ENCODE peak calls at places on chromosomes 16 and 17, in five cellular contexts. One of them, this sample, is unnamed.

GRCh38 chr17:31807846-31808245 is 51.2 kb downstream of the COPRS start:
- DNase-seq in astrocyte of the spinal cord: no peak
- DNase-seq in heart right ventricle: no peak
- DNase-seq in transverse colon: no peak
- DNase-seq in ELF-1: no peak
- DNase-seq in this sample: no peak

GRCh38 chr17:41970901-41971331 is 4.3 kb downstream of the CNP start:
- DNase-seq in astrocyte of the spinal cord: no peak
- DNase-seq in transverse colon: no peak
- DNase-seq in heart right ventricle: no peak
- DNase-seq in ELF-1: no peak
- DNase-seq in this sample: no peak

GRCh38 chr16:4361033-4361943 is 10.2 kb upstream of the PAM16 start:
- DNase-seq in astrocyte of the spinal cord: no peak
- DNase-seq in ELF-1: no peak
- DNase-seq in heart right ventricle: peak; percentile 9
- DNase-seq in transverse colon: no peak
- DNase-seq in this sample: no peak

GRCh38 chr17:65324977-65325376 is 187.8 kb downstream of the RGS9 start:
- DNase-seq in transverse colon: no peak
- DNase-seq in ELF-1: no peak
- DNase-seq in heart right ventricle: no peak
- DNase-seq in astrocyte of the spinal cord: no peak
- DNase-seq in this sample: no peak

GRCh38 chr17:35448214-35448898 is at the start of gene SLFN13:
- DNase-seq in heart right ventricle: peak; percentile 81
- DNase-seq in ELF-1: peak; percentile 79
- DNase-seq in transverse colon: peak; percentile 82
- DNase-seq in astrocyte of the spinal cord: peak; percentile 56
- DNase-seq in this sample: peak; percentile 94

GRCh38 chr17:79915850-79916430 is 76.7 kb upstream of the CBX4 start:
- DNase-seq in heart right ventricle: peak; percentile 33
- DNase-seq in ELF-1: peak; percentile 63
- DNase-seq in astrocyte of the spinal cord: no peak
- DNase-seq in transverse colon: peak; percentile 84
- DNase-seq in this sample: peak; percentile 92

GRCh38 chr17:74072340-74072739 is 131.1 kb upstream of the RPL38 start:
- DNase-seq in heart right ventricle: no peak
- DNase-seq in transverse colon: no peak
- DNase-seq in ELF-1: no peak
- DNase-seq in astrocyte of the spinal cord: no peak
- DNase-seq in this sample: no peak

GRCh38 chr16:73768786-73769203 is 527.8 kb upstream of the PSMD7 start:
- DNase-seq in transverse colon: no peak
- DNase-seq in ELF-1: no peak
- DNase-seq in astrocyte of the spinal cord: peak; percentile 14
- DNase-seq in heart right ventricle: no peak
- DNase-seq in this sample: no peak

GRCh38 chr16:31714899-31715504 is 158.6 kb upstream of the ZNF267 start:
- DNase-seq in transverse colon: no peak
- DNase-seq in astrocyte of the spinal cord: no peak
- DNase-seq in ELF-1: no peak
- DNase-seq in heart right ventricle: no peak
- DNase-seq in this sample: no peak

GRCh38 chr16:19116711-19117449 is 3.1 kb downstream of the ITPRIPL2 start:
- DNase-seq in ELF-1: no peak
- DNase-seq in transverse colon: no peak
- DNase-seq in heart right ventricle: no peak
- DNase-seq in astrocyte of the spinal cord: no peak
- DNase-seq in this sample: no peak

GRCh38 chr17:75979705-75980187 is 706 bp downstream of the TEN1 start:
- DNase-seq in ELF-1: no peak
- DNase-seq in transverse colon: no peak
- DNase-seq in heart right ventricle: no peak
- DNase-seq in astrocyte of the spinal cord: no peak
- DNase-seq in this sample: no peak

GRCh38 chr17:27276653-27277156 is 17.2 kb upstream of the WSB1 start:
- DNase-seq in heart right ventricle: no peak
- DNase-seq in ELF-1: peak; percentile 91
- DNase-seq in astrocyte of the spinal cord: no peak
- DNase-seq in transverse colon: no peak
- DNase-seq in this sample: peak; percentile 95

GRCh38 chr16:12313902-12314621 is 337.5 kb downstream of the SNX29 start:
- DNase-seq in ELF-1: no peak
- DNase-seq in transverse colon: no peak
- DNase-seq in astrocyte of the spinal cord: no peak
- DNase-seq in heart right ventricle: no peak
- DNase-seq in this sample: no peak

This sample was measured in H9.